ENCODE peak calls at places on chromosomes 7 and 10, in nine cellular contexts. K is adrenal gland; B is MV-4-11; W is occipital lobe; Z is right lobe of liver; V is frontal cortex; M is CD8-positive, alpha-beta memory T cell; X is fibroblast of lung; T is sigmoid colon. U is an unnamed sample.

GRCh38 chr7:76358053-76358477 is 726 bp downstream of the YWHAG start:
- DNase-seq in M (peak), X (peak), W (peak), K (peak), T (peak), B (peak), Z (peak), V (no peak), U (no peak)

GRCh38 chr10:92187101-92187500 is 103.8 kb downstream of the CPEB3 start:
- DNase-seq in V (no peak), W (no peak), B (no peak), Z (no peak), X (no peak), M (no peak), T (no peak), K (no peak), U (no peak)

GRCh38 chr7:72476608-72477305 is 64.6 kb upstream of the CALN1 start:
- DNase-seq in V (no peak), M (no peak), T (no peak), Z (no peak), B (no peak), X (no peak), K (no peak), W (no peak), U (no peak)

GRCh38 chr7:48083114-48083830 is 5.8 kb upstream of the UPP1 start:
- DNase-seq in V (no peak), Z (no peak), M (no peak), X (peak), K (no peak), W (no peak), B (no peak), T (no peak), U (no peak)

GRCh38 chr7:154287370-154287769 is 235.2 kb downstream of the DPP6 start:
- DNase-seq in K (no peak), M (no peak), T (no peak), Z (no peak), V (no peak), W (no peak), B (no peak), X (no peak), U (no peak)

GRCh38 chr10:6973904-6974303 is 393.8 kb upstream of the PRKCQ start:
- DNase-seq in Z (no peak), X (no peak), W (no peak), T (no peak), K (no peak), M (peak), V (no peak), B (peak), U (no peak)

GRCh38 chr7:127924874-127925273 is 106.4 kb downstream of the LRRC4 start:
- DNase-seq in X (no peak), T (no peak), Z (no peak), M (no peak), B (no peak), K (no peak), V (no peak), W (no peak), U (no peak)

GRCh38 chr7:79064187-79064823 is 389.2 kb downstream of the MAGI2 start:
- DNase-seq in B (no peak), K (no peak), Z (no peak), X (peak), M (no peak), W (no peak), V (no peak), T (no peak), U (no peak)

GRCh38 chr10:108090476-108091215 is 926.1 kb upstream of the SORCS1 start:
- DNase-seq in T (no peak), K (no peak), W (no peak), M (no peak), Z (no peak), B (no peak), X (no peak), V (no peak), U (no peak)

GRCh38 chr7:91918356-91918755 is 22.3 kb upstream of the AKAP9 start:
- DNase-seq in T (no peak), K (no peak), V (no peak), B (no peak), W (no peak), M (no peak), X (no peak), Z (no peak), U (no peak)

GRCh38 chr10:69382382-69383117 is 34.2 kb downstream of the TACR2 start:
- DNase-seq in W (no peak), T (no peak), Z (no peak), X (peak), V (no peak), M (no peak), K (no peak), B (no peak), U (no peak)

GRCh38 chr7:32330602-32331001 is 159.6 kb downstream of the LSM5 start:
- DNase-seq in M (no peak), T (no peak), V (no peak), K (no peak), W (no peak), B (no peak), Z (no peak), X (no peak), U (no peak)

GRCh38 chr10:118850418-118851061 is 95.8 kb upstream of the CACUL1 start:
- DNase-seq in K (peak), M (peak), V (no peak), Z (peak), T (no peak), W (no peak), X (peak), B (peak), U (peak)

GRCh38 chr10:125559210-125559609 is 123.8 kb downstream of the TEX36 start:
- DNase-seq in X (no peak), K (no peak), V (no peak), T (no peak), Z (no peak), W (no peak), M (no peak), B (no peak), U (no peak)

GRCh38 chr10:33287112-33287511 is 47.4 kb downstream of the NRP1 start:
- DNase-seq in B (no peak), M (no peak), X (no peak), T (no peak), V (no peak), K (no peak), W (no peak), Z (no peak), U (no peak)

U was measured in iPS DF 6.9.